ENCODE peak calls at places on chromosomes 16 and 17, in five cellular contexts. One of them, this sample, is unnamed.

GRCh38 chr16:76837872-76838271 is 353.1 kb upstream of the MON1B start:
- DNase-seq in kidney: no peak
- DNase-seq in A549: no peak
- DNase-seq in IMR-90: no peak
- DNase-seq in mesendoderm: no peak
- DNase-seq in this sample: peak; percentile 61

GRCh38 chr17:59790936-59791335 is 83.5 kb downstream of the VMP1 start:
- DNase-seq in mesendoderm: no peak
- DNase-seq in kidney: no peak
- DNase-seq in A549: no peak
- DNase-seq in IMR-90: no peak
- DNase-seq in this sample: no peak

GRCh38 chr17:65332375-65332774 is 195.2 kb downstream of the RGS9 start:
- DNase-seq in kidney: no peak
- DNase-seq in A549: no peak
- DNase-seq in IMR-90: peak; percentile 66
- DNase-seq in mesendoderm: peak; percentile 37
- DNase-seq in this sample: peak; percentile 71

GRCh38 chr16:23081675-23082119 is 67.6 kb downstream of the USP31 start:
- DNase-seq in A549: peak; percentile 83
- DNase-seq in kidney: no peak
- DNase-seq in IMR-90: peak; percentile 35
- DNase-seq in mesendoderm: peak; percentile 5
- DNase-seq in this sample: no peak

GRCh38 chr17:63120406-63120805 is 154.4 kb downstream of the TANC2 start:
- DNase-seq in A549: no peak
- DNase-seq in IMR-90: peak; percentile 54
- DNase-seq in mesendoderm: peak; percentile 12
- DNase-seq in kidney: no peak
- DNase-seq in this sample: peak; percentile 8

GRCh38 chr16:66427871-66428681 is 981 bp downstream of the BEAN1 start:
- DNase-seq in kidney: no peak
- DNase-seq in mesendoderm: no peak
- DNase-seq in A549: no peak
- DNase-seq in IMR-90: no peak
- DNase-seq in this sample: no peak

GRCh38 chr16:81190667-81191066 is 47.8 kb upstream of the BCO1 start:
- DNase-seq in mesendoderm: no peak
- DNase-seq in IMR-90: peak; percentile 62
- DNase-seq in A549: peak; percentile 52
- DNase-seq in kidney: no peak
- DNase-seq in this sample: peak; percentile 83

GRCh38 chr17:77303620-77304019 is 162.9 kb downstream of the SEC14L1 start:
- DNase-seq in mesendoderm: no peak
- DNase-seq in IMR-90: peak; percentile 49
- DNase-seq in A549: no peak
- DNase-seq in kidney: no peak
- DNase-seq in this sample: no peak

GRCh38 chr17:44602970-44603369 is 45.7 kb downstream of the FZD2 start:
- DNase-seq in kidney: no peak
- DNase-seq in mesendoderm: no peak
- DNase-seq in IMR-90: no peak
- DNase-seq in A549: no peak
- DNase-seq in this sample: no peak

GRCh38 chr16:14284930-14285541 is 213.9 kb downstream of the MRTFB start:
- DNase-seq in A549: peak; percentile 82
- DNase-seq in IMR-90: no peak
- DNase-seq in mesendoderm: peak; percentile 82
- DNase-seq in kidney: peak; percentile 86
- DNase-seq in this sample: peak; percentile 57

GRCh38 chr16:353404-354285 is 1.1 kb upstream of the AXIN1 start:
- DNase-seq in kidney: peak; percentile 87
- DNase-seq in A549: no peak
- DNase-seq in IMR-90: no peak
- DNase-seq in mesendoderm: no peak
- DNase-seq in this sample: no peak

GRCh38 chr16:3328643-3329042 is 23.3 kb downstream of the ZNF75A start:
- DNase-seq in A549: no peak
- DNase-seq in IMR-90: no peak
- DNase-seq in mesendoderm: no peak
- DNase-seq in kidney: no peak
- DNase-seq in this sample: no peak

GRCh38 chr16:51071326-51071725 is 79.7 kb downstream of the SALL1 start:
- DNase-seq in kidney: no peak
- DNase-seq in A549: no peak
- DNase-seq in mesendoderm: no peak
- DNase-seq in IMR-90: no peak
- DNase-seq in this sample: no peak

GRCh38 chr16:53822936-53823529 is 119.1 kb downstream of the FTO start:
- DNase-seq in IMR-90: no peak
- DNase-seq in mesendoderm: no peak
- DNase-seq in kidney: no peak
- DNase-seq in A549: no peak
- DNase-seq in this sample: no peak

GRCh38 chr16:88655733-88656281 is 5.0 kb upstream of the CYBA start:
- DNase-seq in mesendoderm: no peak
- DNase-seq in A549: no peak
- DNase-seq in IMR-90: no peak
- DNase-seq in kidney: no peak
- DNase-seq in this sample: no peak

GRCh38 chr17:70677783-70678647 is 508.7 kb downstream of the KCNJ2 start:
- DNase-seq in IMR-90: no peak
- DNase-seq in kidney: no peak
- DNase-seq in mesendoderm: peak; percentile 50
- DNase-seq in A549: no peak
- DNase-seq in this sample: no peak

GRCh38 chr17:38352245-38353083 is 820 bp downstream of the SOCS7 start:
- DNase-seq in A549: no peak
- DNase-seq in kidney: peak; percentile 85
- DNase-seq in mesendoderm: peak; percentile 67
- DNase-seq in IMR-90: no peak
- DNase-seq in this sample: peak; percentile 14

GRCh38 chr16:88784074-88784855 is 755 bp downstream of the PIEZO1 start:
- DNase-seq in A549: peak; percentile 74
- DNase-seq in kidney: peak; percentile 93
- DNase-seq in mesendoderm: peak; percentile 87
- DNase-seq in IMR-90: peak; percentile 72
- DNase-seq in this sample: peak; percentile 67

GRCh38 chr17:40342575-40343058 is 21.9 kb downstream of the GJD3 start:
- DNase-seq in IMR-90: no peak
- DNase-seq in mesendoderm: no peak
- DNase-seq in A549: no peak
- DNase-seq in kidney: no peak
- DNase-seq in this sample: no peak

GRCh38 chr16:57371494-57372371 is 557 bp upstream of the CX3CL1 start:
- DNase-seq in IMR-90: no peak
- DNase-seq in A549: no peak
- DNase-seq in kidney: peak; percentile 41
- DNase-seq in mesendoderm: no peak
- DNase-seq in this sample: no peak
- H3K4me3 ChIP-seq in IMR-90: no peak overlapping the region
- H3K4me3 ChIP-seq in A549: no peak overlapping the region
- H3K4me3 ChIP-seq in kidney: peak overlapping the region; percentile 95
- H3K4me3 ChIP-seq in mesendoderm: no peak overlapping the region
- H3K4me3 ChIP-seq in this sample: no peak overlapping the region

GRCh38 chr17:28368915-28369683 is 1.0 kb downstream of the VTN start:
- DNase-seq in mesendoderm: no peak
- DNase-seq in kidney: no peak
- DNase-seq in IMR-90: no peak
- DNase-seq in A549: no peak
- DNase-seq in this sample: no peak

GRCh38 chr17:28370744-28371103 is 617 bp upstream of the VTN start:
- DNase-seq in IMR-90: no peak
- DNase-seq in A549: no peak
- DNase-seq in mesendoderm: no peak
- DNase-seq in kidney: no peak
- DNase-seq in this sample: no peak

GRCh38 chr17:28369684-28370034 is 448 bp downstream of the VTN start:
- DNase-seq in A549: no peak
- DNase-seq in kidney: no peak
- DNase-seq in IMR-90: no peak
- DNase-seq in mesendoderm: no peak
- DNase-seq in this sample: no peak

GRCh38 chr17:28371245-28372202 is at the start of gene SARM1:
- DNase-seq in mesendoderm: peak; percentile 98
- DNase-seq in IMR-90: peak; percentile 85
- DNase-seq in A549: peak; percentile 94
- DNase-seq in kidney: peak; percentile 97
- DNase-seq in this sample: no peak

GRCh38 chr17:28370035-28370743 is at the start of gene VTN:
- DNase-seq in A549: peak; percentile 90
- DNase-seq in IMR-90: peak; percentile 45
- DNase-seq in mesendoderm: peak; percentile 97
- DNase-seq in kidney: peak; percentile 92
- DNase-seq in this sample: peak; percentile 73
- H3K4me3 ChIP-seq in A549: peak within 1 kb of the TSS; percentile 57
- H3K4me3 ChIP-seq in IMR-90: peak within 1 kb of the TSS; percentile 1
- H3K4me3 ChIP-seq in mesendoderm: no peak within 1 kb of the TSS
- H3K4me3 ChIP-seq in kidney: no peak within 1 kb of the TSS
- H3K4me3 ChIP-seq in this sample: no peak within 1 kb of the TSS

DNA sequence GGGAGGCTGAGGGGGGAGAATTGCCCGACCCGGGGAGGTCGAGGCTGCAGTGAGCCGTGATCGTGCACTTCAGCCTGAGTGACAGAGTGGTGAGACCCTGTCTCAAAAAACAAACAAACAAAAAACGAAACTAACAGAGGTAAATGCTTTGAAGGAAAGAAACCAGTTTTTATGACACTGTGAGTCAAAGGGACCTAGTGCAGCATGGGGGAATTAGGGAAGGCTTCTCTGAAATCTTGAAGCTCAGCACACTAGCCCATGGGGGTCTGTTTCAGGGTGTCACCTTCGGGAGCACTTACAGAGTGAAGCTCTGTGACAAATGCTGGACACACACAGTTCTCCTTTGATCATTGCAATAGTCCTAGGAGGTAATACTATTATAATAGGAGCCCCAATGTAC is 16.6 kb downstream of the ITPRIPL2 start:
- DNase-seq in A549: no peak
- DNase-seq in IMR-90: no peak
- DNase-seq in kidney: no peak
- DNase-seq in mesendoderm: no peak
- DNase-seq in this sample: no peak
- H3K4me3 ChIP-seq in A549: no peak overlapping the region
- H3K4me3 ChIP-seq in IMR-90: no peak overlapping the region
- H3K4me3 ChIP-seq in kidney: no peak overlapping the region
- H3K4me3 ChIP-seq in mesendoderm: no peak overlapping the region
- H3K4me3 ChIP-seq in this sample: no peak overlapping the region

GRCh38 chr17:55576237-55576998 is 65.2 kb upstream of the SMIM36 start:
- DNase-seq in mesendoderm: peak; percentile 16
- DNase-seq in A549: peak; percentile 71
- DNase-seq in kidney: no peak
- DNase-seq in IMR-90: peak; percentile 75
- DNase-seq in this sample: no peak
- H3K4me3 ChIP-seq in mesendoderm: no peak overlapping the region
- H3K4me3 ChIP-seq in A549: no peak overlapping the region
- H3K4me3 ChIP-seq in kidney: peak overlapping the region; percentile 32
- H3K4me3 ChIP-seq in IMR-90: no peak overlapping the region
- H3K4me3 ChIP-seq in this sample: no peak overlapping the region

GRCh38 chr16:12090162-12090552 is 113.6 kb downstream of the SNX29 start:
- DNase-seq in IMR-90: no peak
- DNase-seq in A549: no peak
- DNase-seq in mesendoderm: peak; percentile 64
- DNase-seq in kidney: peak; percentile 65
- DNase-seq in this sample: no peak
- H3K4me3 ChIP-seq in IMR-90: no peak overlapping the region
- H3K4me3 ChIP-seq in A549: no peak overlapping the region
- H3K4me3 ChIP-seq in mesendoderm: peak overlapping the region; percentile 42
- H3K4me3 ChIP-seq in kidney: no peak overlapping the region
- H3K4me3 ChIP-seq in this sample: no peak overlapping the region